ENCODE peak calls at places on chromosome 14, in four cellular contexts. One of them, this sample, is unnamed.
A peak's percentile ranks its signal among the peaks of the same experiment; 100 is the strongest.

GRCh38 chr14:55130194-55130550 is 1.1 kb downstream of the LGALS3 start:
- DNase-seq in nephron progenitor cell: no peak
- DNase-seq in RWPE1: peak; percentile 66
- DNase-seq in psoas muscle: no peak
- DNase-seq in this sample: peak; percentile 79

GRCh38 chr14:46053221-46053620 is 598.4 kb downstream of the RPL10L start:
- DNase-seq in nephron progenitor cell: no peak
- DNase-seq in RWPE1: no peak
- DNase-seq in psoas muscle: no peak
- DNase-seq in this sample: no peak

GRCh38 chr14:61720302-61720677 is 25.0 kb downstream of the HIF1A start:
- DNase-seq in nephron progenitor cell: no peak
- DNase-seq in RWPE1: no peak
- DNase-seq in psoas muscle: no peak
- DNase-seq in this sample: no peak

GRCh38 chr14:101583006-101583708 is 21.9 kb downstream of the DIO3 start:
- DNase-seq in nephron progenitor cell: no peak
- DNase-seq in RWPE1: no peak
- DNase-seq in psoas muscle: no peak
- DNase-seq in this sample: no peak

GRCh38 chr14:96247031-96247430 is 9.0 kb upstream of the BDKRB1 start:
- DNase-seq in nephron progenitor cell: no peak
- DNase-seq in RWPE1: no peak
- DNase-seq in psoas muscle: no peak
- DNase-seq in this sample: no peak

GRCh38 chr14:65421201-65421981 is 8.9 kb downstream of the FUT8 start:
- DNase-seq in nephron progenitor cell: no peak
- DNase-seq in RWPE1: no peak
- DNase-seq in psoas muscle: no peak
- DNase-seq in this sample: no peak

GRCh38 chr14:68141531-68142088 is 322.0 kb downstream of the RAD51B start:
- DNase-seq in nephron progenitor cell: no peak
- DNase-seq in RWPE1: peak; percentile 14
- DNase-seq in psoas muscle: no peak
- DNase-seq in this sample: peak; percentile 54

GRCh38 chr14:55599250-55599879 is 19.4 kb downstream of the KTN1 start:
- DNase-seq in nephron progenitor cell: no peak
- DNase-seq in RWPE1: peak; percentile 20
- DNase-seq in psoas muscle: peak; percentile 34
- DNase-seq in this sample: peak; percentile 90

GRCh38 chr14:91187271-91187670 is 57.2 kb downstream of the GPR68 start:
- DNase-seq in nephron progenitor cell: no peak
- DNase-seq in RWPE1: no peak
- DNase-seq in psoas muscle: no peak
- DNase-seq in this sample: no peak

GRCh38 chr14:20508367-20508766 is 3.0 kb downstream of the RNASE10 start:
- DNase-seq in nephron progenitor cell: no peak
- DNase-seq in RWPE1: no peak
- DNase-seq in psoas muscle: no peak
- DNase-seq in this sample: no peak

GRCh38 chr14:55807059-55807499 is 227.1 kb downstream of the KTN1 start:
- DNase-seq in nephron progenitor cell: no peak
- DNase-seq in RWPE1: peak; percentile 57
- DNase-seq in psoas muscle: peak; percentile 72
- DNase-seq in this sample: peak; percentile 98

GRCh38 chr14:71521238-71521637 is 411.0 kb upstream of the RGS6 start:
- DNase-seq in nephron progenitor cell: no peak
- DNase-seq in RWPE1: no peak
- DNase-seq in psoas muscle: no peak
- DNase-seq in this sample: no peak

GRCh38 chr14:61472801-61473376 is 151.5 kb downstream of the PRKCH start:
- DNase-seq in nephron progenitor cell: no peak
- DNase-seq in RWPE1: no peak
- DNase-seq in psoas muscle: no peak
- DNase-seq in this sample: no peak

GRCh38 chr14:52040598-52040997 is 28.3 kb downstream of the NID2 start:
- DNase-seq in nephron progenitor cell: no peak
- DNase-seq in RWPE1: no peak
- DNase-seq in psoas muscle: no peak
- DNase-seq in this sample: no peak

GRCh38 chr14:50920482-50921225 is 23.6 kb downstream of the PYGL start:
- DNase-seq in nephron progenitor cell: peak; percentile 16
- DNase-seq in RWPE1: no peak
- DNase-seq in psoas muscle: peak; percentile 22
- DNase-seq in this sample: peak; percentile 51

GRCh38 chr14:57492859-57493258 is 798 bp downstream of the CCDC198 start:
- DNase-seq in nephron progenitor cell: no peak
- DNase-seq in RWPE1: peak; percentile 59
- DNase-seq in psoas muscle: no peak
- DNase-seq in this sample: peak; percentile 78

GRCh38 chr14:83470466-83470865 is 1936.8 kb upstream of the SEL1L start:
- DNase-seq in nephron progenitor cell: no peak
- DNase-seq in RWPE1: no peak
- DNase-seq in psoas muscle: no peak
- DNase-seq in this sample: no peak

GRCh38 chr14:91867316-91867988 is at the start of gene TC2N:
- DNase-seq in nephron progenitor cell: no peak
- DNase-seq in RWPE1: no peak
- DNase-seq in psoas muscle: no peak
- DNase-seq in this sample: no peak

GRCh38 chr14:103894034-103894722 is 34.1 kb upstream of the TDRD9 start:
- DNase-seq in nephron progenitor cell: no peak
- DNase-seq in RWPE1: no peak
- DNase-seq in psoas muscle: no peak
- DNase-seq in this sample: no peak

GRCh38 chr14:96592591-96593388 is 90.6 kb downstream of the PAPOLA start:
- DNase-seq in nephron progenitor cell: peak; percentile 67
- DNase-seq in RWPE1: peak; percentile 80
- DNase-seq in psoas muscle: no peak
- DNase-seq in this sample: no peak

GRCh38 chr14:50020184-50020583 is 96.2 kb downstream of the VCPKMT start:
- DNase-seq in nephron progenitor cell: no peak
- DNase-seq in RWPE1: no peak
- DNase-seq in psoas muscle: no peak
- DNase-seq in this sample: no peak

GRCh38 chr14:100546051-100546443 is 41.2 kb downstream of the BEGAIN start:
- DNase-seq in nephron progenitor cell: no peak
- DNase-seq in RWPE1: peak; percentile 68
- DNase-seq in psoas muscle: no peak
- DNase-seq in this sample: no peak

GRCh38 chr14:85057266-85057665 is 472.7 kb upstream of the FLRT2 start:
- DNase-seq in nephron progenitor cell: no peak
- DNase-seq in RWPE1: no peak
- DNase-seq in psoas muscle: no peak
- DNase-seq in this sample: no peak

GRCh38 chr14:50060871-50061663 is 55.3 kb downstream of the VCPKMT start:
- DNase-seq in nephron progenitor cell: no peak
- DNase-seq in RWPE1: peak; percentile 90
- DNase-seq in psoas muscle: peak; percentile 62
- DNase-seq in this sample: peak; percentile 96

GRCh38 chr14:51139221-51139681 is 44.3 kb upstream of the TRIM9 start:
- DNase-seq in nephron progenitor cell: no peak
- DNase-seq in RWPE1: peak; percentile 20
- DNase-seq in psoas muscle: no peak
- DNase-seq in this sample: peak; percentile 86

GRCh38 chr14:78863143-78863542 is 693.0 kb downstream of the NRXN3 start:
- DNase-seq in nephron progenitor cell: peak; percentile 83
- DNase-seq in RWPE1: peak; percentile 36
- DNase-seq in psoas muscle: no peak
- DNase-seq in this sample: peak; percentile 65

GRCh38 chr14:72752034-72752412 is 141.9 kb downstream of the DPF3 start:
- DNase-seq in nephron progenitor cell: no peak
- DNase-seq in RWPE1: no peak
- DNase-seq in psoas muscle: no peak
- DNase-seq in this sample: no peak

GRCh38 chr14:71491925-71492324 is 440.3 kb upstream of the RGS6 start:
- DNase-seq in nephron progenitor cell: no peak
- DNase-seq in RWPE1: no peak
- DNase-seq in psoas muscle: no peak
- DNase-seq in this sample: no peak

GRCh38 chr14:38544766-38545165 is 288.9 kb upstream of the CLEC14A start:
- DNase-seq in nephron progenitor cell: no peak
- DNase-seq in RWPE1: no peak
- DNase-seq in psoas muscle: no peak
- DNase-seq in this sample: no peak

GRCh38 chr14:99518441-99519346 is 37.5 kb downstream of the CCNK start:
- DNase-seq in nephron progenitor cell: peak; percentile 83
- DNase-seq in RWPE1: peak; percentile 83
- DNase-seq in psoas muscle: peak; percentile 64
- DNase-seq in this sample: peak; percentile 75

GRCh38 chr14:30355431-30355913 is 203.5 kb upstream of the G2E3 start:
- DNase-seq in nephron progenitor cell: no peak
- DNase-seq in RWPE1: no peak
- DNase-seq in psoas muscle: no peak
- DNase-seq in this sample: no peak

GRCh38 chr14:97930191-97930590 is 1133.0 kb downstream of the VRK1 start:
- DNase-seq in nephron progenitor cell: no peak
- DNase-seq in RWPE1: no peak
- DNase-seq in psoas muscle: no peak
- DNase-seq in this sample: no peak

GRCh38 chr14:59154383-59154782 is 34.1 kb upstream of the DAAM1 start:
- DNase-seq in nephron progenitor cell: no peak
- DNase-seq in RWPE1: no peak
- DNase-seq in psoas muscle: no peak
- DNase-seq in this sample: no peak

GRCh38 chr14:75989134-75989533 is 3.6 kb downstream of the IFT43 start:
- DNase-seq in nephron progenitor cell: no peak
- DNase-seq in RWPE1: no peak
- DNase-seq in psoas muscle: no peak
- DNase-seq in this sample: peak; percentile 91

GRCh38 chr14:24368562-24369252 is 723 bp downstream of the NFATC4 start:
- DNase-seq in nephron progenitor cell: peak; percentile 79
- DNase-seq in RWPE1: no peak
- DNase-seq in psoas muscle: peak; percentile 65
- DNase-seq in this sample: no peak
- TF ChIP-seq CTCF in nephron progenitor cell: no peak
- TF ChIP-seq CTCF in RWPE1: no peak
- TF ChIP-seq CTCF in psoas muscle: no peak
- TF ChIP-seq CTCF in this sample: no peak

GRCh38 chr14:94768521-94769412 is 1.1 kb downstream of the GSC start:
- DNase-seq in nephron progenitor cell: peak; percentile 37
- DNase-seq in RWPE1: no peak
- DNase-seq in psoas muscle: peak; percentile 59
- DNase-seq in this sample: no peak
- TF ChIP-seq CTCF in nephron progenitor cell: no peak
- TF ChIP-seq CTCF in RWPE1: no peak
- TF ChIP-seq CTCF in psoas muscle: no peak
- TF ChIP-seq CTCF in this sample: no peak

DNA sequence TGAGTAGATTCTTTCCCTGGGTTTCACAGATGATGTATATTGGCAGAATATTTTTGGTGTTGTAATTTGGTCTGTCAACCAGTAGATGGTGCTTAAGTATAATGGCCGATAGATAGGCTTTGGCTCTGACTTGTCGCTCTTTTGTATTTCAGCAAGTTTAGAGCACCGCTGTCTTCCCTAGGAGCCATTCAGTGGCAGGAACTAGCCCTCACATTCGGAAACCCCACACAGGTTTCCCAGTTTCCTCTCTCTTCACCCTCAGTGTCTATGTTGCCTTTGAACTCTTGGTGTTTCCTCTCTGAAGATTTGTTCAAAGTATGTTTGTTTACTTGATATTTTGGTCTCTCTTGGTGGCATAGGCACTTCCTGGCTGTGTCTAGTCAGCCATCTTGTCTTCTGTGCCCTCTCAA is 102.2 kb downstream of the GPHN start:
- DNase-seq in nephron progenitor cell: no peak
- DNase-seq in RWPE1: no peak
- DNase-seq in psoas muscle: no peak
- DNase-seq in this sample: peak; percentile 55
- TF ChIP-seq CTCF in nephron progenitor cell: no peak
- TF ChIP-seq CTCF in RWPE1: no peak
- TF ChIP-seq CTCF in psoas muscle: peak; percentile 17
- TF ChIP-seq CTCF in this sample: peak; percentile 35

DNA sequence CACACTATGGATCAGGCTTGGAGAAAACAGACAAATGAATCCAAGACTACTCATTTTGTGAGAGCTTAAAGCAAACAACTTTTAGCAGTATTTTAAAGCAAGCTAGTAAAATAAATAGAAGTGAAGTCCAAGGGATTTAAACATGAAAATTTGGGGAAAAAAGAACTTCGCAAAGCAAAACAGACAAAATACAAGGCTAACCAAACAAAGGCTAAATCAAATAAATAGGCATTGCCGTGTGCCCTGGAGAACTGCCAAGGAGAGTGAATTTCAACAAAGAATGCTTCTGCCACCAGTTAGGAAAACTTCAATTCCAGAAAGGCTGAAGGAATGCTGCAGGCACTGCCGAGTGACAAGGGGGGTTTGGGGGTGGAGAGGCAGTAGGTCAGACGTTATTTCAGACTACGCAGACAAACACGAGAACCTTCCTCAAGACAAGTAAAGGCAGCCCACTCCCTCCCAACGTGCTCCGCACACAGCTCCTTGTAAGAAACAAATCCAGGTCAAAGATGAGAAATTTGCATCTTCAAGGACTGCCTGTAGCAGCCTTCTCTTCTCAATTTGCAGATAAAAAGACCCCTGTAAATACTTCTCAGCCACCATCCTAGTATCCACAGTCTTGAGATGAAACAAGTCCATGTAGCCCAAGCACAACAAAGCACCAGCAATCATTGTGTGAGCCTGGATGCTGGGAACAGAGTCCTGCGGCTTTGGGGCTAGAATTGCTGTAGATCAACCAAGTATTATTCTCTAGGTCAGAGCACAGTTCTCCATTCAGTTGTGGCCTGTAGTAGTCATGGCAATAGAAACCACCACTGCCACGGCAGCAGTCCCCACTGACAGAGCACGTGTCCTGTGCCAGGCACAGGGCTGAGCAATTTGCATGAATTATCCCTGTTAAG is 43.3 kb downstream of the EFCAB11 start:
- DNase-seq in nephron progenitor cell: no peak
- DNase-seq in RWPE1: no peak
- DNase-seq in psoas muscle: no peak
- DNase-seq in this sample: peak; percentile 23
- TF ChIP-seq CTCF in nephron progenitor cell: no peak
- TF ChIP-seq CTCF in RWPE1: no peak
- TF ChIP-seq CTCF in psoas muscle: no peak
- TF ChIP-seq CTCF in this sample: no peak

GRCh38 chr14:53963491-53964227 is 7.0 kb upstream of the BMP4 start:
- DNase-seq in nephron progenitor cell: peak; percentile 67
- DNase-seq in RWPE1: no peak
- DNase-seq in psoas muscle: peak; percentile 35
- DNase-seq in this sample: no peak
- TF ChIP-seq CTCF in nephron progenitor cell: peak; percentile 45
- TF ChIP-seq CTCF in RWPE1: peak; percentile 37
- TF ChIP-seq CTCF in psoas muscle: peak; percentile 16
- TF ChIP-seq CTCF in this sample: no peak

GRCh38 chr14:106879241-106879640 is 1352.9 kb downstream of the TMEM121 start:
- DNase-seq in nephron progenitor cell: no peak
- DNase-seq in RWPE1: no peak
- DNase-seq in psoas muscle: no peak
- DNase-seq in this sample: peak; percentile 68
- TF ChIP-seq CTCF in nephron progenitor cell: no peak
- TF ChIP-seq CTCF in RWPE1: peak; percentile 21
- TF ChIP-seq CTCF in psoas muscle: no peak
- TF ChIP-seq CTCF in this sample: peak; percentile 62

GRCh38 chr14:88380405-88380804 is 5.1 kb upstream of the SPATA7 start:
- DNase-seq in nephron progenitor cell: no peak
- DNase-seq in RWPE1: no peak
- DNase-seq in psoas muscle: no peak
- DNase-seq in this sample: peak; percentile 8
- TF ChIP-seq CTCF in nephron progenitor cell: no peak
- TF ChIP-seq CTCF in RWPE1: no peak
- TF ChIP-seq CTCF in psoas muscle: no peak
- TF ChIP-seq CTCF in this sample: peak; percentile 21

This sample was measured in MCF 10A.